ENCODE peak calls at places on chromosomes 1 and 21, in six cellular contexts. J is astrocyte of the spinal cord, A is uterus, O is Peyer's patch, L is tibial artery, R is lower lobe of right lung. U is an unnamed sample.

GRCh38 chr1:151970641-151971040 is 23.0 kb downstream of the S100A10 start:
- DNase-seq in R (no peak), A (peak; percentile 63), L (no peak), J (no peak), O (no peak), U (no peak)

GRCh38 chr1:181318022-181318857 is 165.1 kb upstream of the CACNA1E start:
- DNase-seq in J (no peak), O (no peak), R (no peak), A (no peak), L (no peak), U (no peak)

GRCh38 chr21:46028547-46029200 is 47.1 kb downstream of the COL6A1 start:
- DNase-seq in A (peak; percentile 60), R (no peak), J (no peak), L (no peak), O (no peak), U (no peak)

GRCh38 chr1:209674957-209675566 is at the start of gene G0S2:
- DNase-seq in R (peak; percentile 79), O (peak; percentile 83), A (peak; percentile 74), L (no peak), J (peak; percentile 54), U (no peak)

GRCh38 chr21:35026617-35027557 is 22.2 kb downstream of the RUNX1 start:
- DNase-seq in L (peak; percentile 71), R (peak; percentile 88), O (peak; percentile 94), J (peak; percentile 66), A (peak; percentile 25), U (peak; percentile 62)

GRCh38 chr21:32966120-32966519 is 59.6 kb upstream of the OLIG2 start:
- DNase-seq in A (no peak), L (no peak), J (no peak), R (no peak), O (no peak), U (no peak)

GRCh38 chr1:25022361-25023189 is 92.5 kb upstream of the RUNX3 start:
- DNase-seq in L (peak; percentile 76), R (peak; percentile 83), A (peak; percentile 33), O (peak; percentile 98), J (peak; percentile 97), U (peak; percentile 99)

GRCh38 chr1:89065077-89065868 is at the start of gene GBP1:
- DNase-seq in J (peak; percentile 88), A (no peak), L (no peak), R (no peak), O (no peak), U (peak; percentile 61)

GRCh38 chr1:17020502-17020901 is 8.8 kb upstream of the ATP13A2 start:
- DNase-seq in A (no peak), R (no peak), O (peak; percentile 15), J (no peak), L (no peak), U (no peak)

GRCh38 chr1:92804721-92805169 is 19.8 kb upstream of the EVI5 start:
- DNase-seq in A (peak; percentile 44), O (peak; percentile 87), L (peak; percentile 78), R (peak; percentile 82), J (peak; percentile 89), U (peak; percentile 99)

GRCh38 chr1:230753586-230754251 is 6.5 kb downstream of the CAPN9 start:
- DNase-seq in A (no peak), O (peak; percentile 64), J (peak; percentile 22), R (no peak), L (no peak), U (no peak)

GRCh38 chr1:190098756-190099155 is 378.9 kb downstream of the BRINP3 start:
- DNase-seq in A (no peak), J (no peak), R (no peak), L (no peak), O (no peak), U (no peak)

GRCh38 chr1:209076688-209077087 is 506.8 kb upstream of the CAMK1G start:
- DNase-seq in L (no peak), R (no peak), J (no peak), O (no peak), A (no peak), U (no peak)

GRCh38 chr1:202149566-202149965 is 5.0 kb upstream of the ARL8A start:
- DNase-seq in J (no peak), A (no peak), L (no peak), O (no peak), R (no peak), U (no peak)

GRCh38 chr1:2810899-2811525 is 9.5 kb upstream of the TTC34 start:
- DNase-seq in L (no peak), R (no peak), O (no peak), J (no peak), A (no peak), U (no peak)

GRCh38 chr1:230067441-230067870 is 418 bp downstream of the GALNT2 start:
- DNase-seq in O (no peak), A (peak; percentile 40), L (peak; percentile 78), J (no peak), R (peak; percentile 57), U (no peak)

GRCh38 chr21:33924079-33924765 is 8.6 kb upstream of the ATP5PO start:
- DNase-seq in O (peak; percentile 96), J (peak; percentile 76), A (peak; percentile 86), L (peak; percentile 89), R (peak; percentile 91), U (peak; percentile 69)

GRCh38 chr1:53368314-53369033 is 40.6 kb upstream of the LRP8 start:
- DNase-seq in J (no peak), R (no peak), O (peak; percentile 42), A (peak; percentile 10), L (peak; percentile 58), U (no peak)

GRCh38 chr1:183195146-183195571 is 9.1 kb downstream of the LAMC2 start:
- DNase-seq in L (no peak), R (no peak), O (peak; percentile 72), J (no peak), A (no peak), U (peak; percentile 49)

GRCh38 chr21:39863111-39863510 is 4.1 kb upstream of the PCP4 start:
- DNase-seq in J (peak; percentile 46), L (no peak), A (no peak), R (peak; percentile 65), O (no peak), U (no peak)

GRCh38 chr1:64543831-64544230 is 73.9 kb downstream of the CACHD1 start:
- DNase-seq in A (peak; percentile 28), J (no peak), L (no peak), R (no peak), O (no peak), U (no peak)

GRCh38 chr1:145828368-145829016 is 4.5 kb downstream of the POLR3C start:
- DNase-seq in J (no peak), L (no peak), O (no peak), R (no peak), A (no peak), U (no peak)

GRCh38 chr1:145823565-145824498 is at the start of the genes POLR3C and RNF115:
- DNase-seq in J (peak; percentile 93), L (peak; percentile 96), A (peak; percentile 90), O (peak; percentile 96), R (peak; percentile 94), U (peak; percentile 82)

GRCh38 chr1:145824499-145824842 is 471 bp downstream of the POLR3C start:
- DNase-seq in R (no peak), L (no peak), A (no peak), J (peak; percentile 11), O (no peak), U (no peak)

GRCh38 chr1:145827966-145828365 is 4.0 kb downstream of the POLR3C start:
- DNase-seq in O (no peak), L (no peak), J (no peak), A (no peak), R (no peak), U (no peak)

DNA sequence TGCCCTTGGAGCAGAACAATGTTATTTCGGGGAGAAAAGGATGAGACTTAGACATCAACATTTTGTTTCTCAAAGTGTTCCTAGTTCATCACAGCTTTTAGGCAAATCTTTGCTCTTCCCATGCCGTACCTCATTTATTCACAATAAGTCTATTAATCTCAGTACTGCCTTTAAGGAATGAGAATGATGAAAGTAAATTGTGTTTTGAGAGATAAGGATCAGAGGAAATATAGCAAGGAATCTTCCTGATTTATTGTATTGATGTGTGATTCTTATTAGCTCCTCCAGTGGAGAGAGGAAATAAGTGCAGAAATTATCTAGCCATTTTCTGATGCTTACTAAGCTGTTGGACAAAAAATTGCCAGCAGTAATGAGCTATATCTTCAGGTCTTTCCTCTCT is 2.0 kb downstream of the POLR3C start:
- DNase-seq in O (no peak), A (no peak), R (no peak), J (no peak), L (no peak), U (no peak)
- H3K4me3 ChIP-seq in O (no peak overlapping the region), A (no peak overlapping the region), R (no peak overlapping the region), J (no peak overlapping the region), L (no peak overlapping the region), U (no peak overlapping the region)

DNA sequence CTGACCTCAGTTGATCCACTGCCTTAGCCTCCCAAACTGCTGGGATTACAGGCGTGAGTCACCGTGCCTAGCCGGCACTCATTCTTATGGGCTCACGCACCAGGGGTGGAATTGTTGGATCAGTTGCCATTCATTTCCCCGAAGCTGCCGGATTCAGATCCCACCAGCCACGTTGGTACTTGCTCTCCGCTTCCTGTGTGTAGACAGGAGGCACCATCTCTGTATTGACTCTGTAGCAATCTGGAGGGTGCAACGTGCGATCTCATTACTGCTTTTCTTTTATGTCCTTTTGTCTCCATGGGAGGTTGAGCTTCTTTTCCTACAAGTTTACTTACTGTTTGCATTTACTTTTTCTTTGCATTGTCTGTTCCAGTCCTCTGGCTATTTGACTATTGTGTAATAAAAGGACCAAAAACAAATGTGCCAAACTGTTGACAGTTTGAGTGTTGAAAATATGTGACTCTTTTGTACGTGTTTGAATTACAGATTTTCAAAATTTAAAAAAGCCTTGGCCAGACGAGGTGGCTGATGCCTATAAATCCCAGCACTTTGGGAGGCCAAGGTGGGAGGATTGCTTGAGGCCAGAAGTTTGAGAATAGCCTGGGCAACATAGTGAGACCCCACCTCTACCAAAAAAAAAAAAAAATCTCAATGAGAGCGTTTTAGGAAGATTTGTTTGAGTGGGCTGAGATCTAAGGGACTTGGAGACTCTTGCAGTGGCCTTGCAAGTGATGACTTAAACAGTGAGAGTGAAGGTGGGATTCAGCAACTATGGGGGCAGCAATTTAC is 39.1 kb downstream of the SPSB1 start:
- DNase-seq in O (no peak), A (no peak), L (no peak), R (no peak), J (no peak), U (no peak)
- TF ChIP-seq CTCF in O (no peak), A (no peak), L (no peak), R (no peak), J (no peak), U (no peak)

GRCh38 chr1:113389356-113389952 is 861 bp upstream of the MAGI3 start:
- DNase-seq in O (no peak), R (no peak), J (no peak), L (no peak), A (no peak), U (no peak)

GRCh38 chr1:113388017-113388620 is 2.2 kb upstream of the MAGI3 start:
- DNase-seq in O (no peak), A (no peak), J (no peak), R (no peak), L (no peak), U (no peak)

GRCh38 chr1:113390871-113391642 is 742 bp downstream of the MAGI3 start:
- DNase-seq in O (peak; percentile 75), L (peak; percentile 74), J (no peak), A (peak; percentile 43), R (peak; percentile 74), U (no peak)

GRCh38 chr1:113389953-113390834 is at the start of gene MAGI3:
- DNase-seq in L (peak; percentile 99), A (peak; percentile 99), O (peak; percentile 98), R (peak; percentile 96), J (peak; percentile 99), U (peak; percentile 98)

GRCh38 chr1:113388621-113389355 is 1.5 kb upstream of the MAGI3 start:
- DNase-seq in A (no peak), R (no peak), J (no peak), L (no peak), O (peak; percentile 61), U (no peak)
- H3K4me3 ChIP-seq in A (peak overlapping the region; percentile 89), R (peak overlapping the region; percentile 89), J (peak overlapping the region; percentile 64), L (peak overlapping the region; percentile 94), O (peak overlapping the region; percentile 89), U (peak overlapping the region; percentile 66)

GRCh38 chr21:44761011-44761729 is 40.5 kb downstream of the UBE2G2 start:
- DNase-seq in O (no peak), J (no peak), R (no peak), A (no peak), L (peak; percentile 38), U (no peak)
- TF ChIP-seq CTCF in O (no peak), J (peak; percentile 44), R (peak; percentile 30), A (no peak), L (no peak), U (peak; percentile 49)